ENCODE peak calls at places on chromosomes 13 and 19, in ten cellular contexts. P, W, H, G, B, E, T, Y, C and N are unnamed samples. For H3K27me3, the result is how much of the 10 kb centered on the place peaks cover.

GRCh38 chr13:76646946-76647345 is 239.3 kb downstream of the KCTD12 start:
- DNase-seq in P (no peak), W (no peak), H (no peak), G (peak), B (no peak), E (no peak), T (no peak), Y (no peak), C (no peak), N (no peak)

GRCh38 chr13:46210362-46211083 is 1.2 kb upstream of the LRRC63 start:
- DNase-seq in P (no peak), W (no peak), H (no peak), G (no peak), B (no peak), E (no peak), T (no peak), Y (no peak), C (no peak), N (no peak)

GRCh38 chr13:71754407-71754974 is 112.5 kb downstream of the DACH1 start:
- DNase-seq in P (no peak), W (no peak), H (no peak), G (no peak), B (no peak), E (no peak), T (no peak), Y (no peak), C (peak), N (no peak)

GRCh38 chr13:113029487-113030258 is 60.7 kb downstream of the MCF2L start:
- DNase-seq in P (no peak), W (no peak), H (no peak), G (no peak), B (peak), E (no peak), T (no peak), Y (no peak), C (no peak), N (no peak)

GRCh38 chr19:40184273-40184672 is 7.0 kb upstream of the MAP3K10 start:
- DNase-seq in P (no peak), W (no peak), H (no peak), G (no peak), B (no peak), E (no peak), T (no peak), Y (no peak), C (no peak), N (no peak)

GRCh38 chr19:39974377-39975155 is 3.6 kb downstream of the PSMC4 start:
- DNase-seq in P (no peak), W (no peak), H (no peak), G (no peak), B (no peak), E (no peak), T (no peak), Y (no peak), C (no peak), N (no peak)

GRCh38 chr19:531753-532571 is at the start of gene CDC34:
- DNase-seq in P (peak), W (no peak), H (no peak), G (no peak), B (no peak), E (no peak), T (no peak), Y (no peak), C (no peak), N (no peak)

GRCh38 chr13:107476068-107476467 is 739.3 kb downstream of the LIG4 start:
- DNase-seq in P (no peak), W (no peak), H (no peak), G (peak), B (no peak), E (no peak), T (no peak), Y (no peak), C (no peak), N (no peak)

GRCh38 chr13:42001580-42001979 is 40.7 kb upstream of the VWA8 start:
- DNase-seq in P (no peak), W (peak), H (peak), G (peak), B (no peak), E (no peak), T (peak), Y (no peak), C (no peak), N (no peak)

GRCh38 chr19:44924243-44924725 is 9.9 kb downstream of the APOC1 start:
- DNase-seq in P (no peak), W (no peak), H (no peak), G (no peak), B (no peak), E (no peak), T (no peak), Y (no peak), C (no peak), N (no peak)

GRCh38 chr13:95676100-95676774 is 702 bp upstream of the DNAJC3 start:
- DNase-seq in P (no peak), W (no peak), H (no peak), G (peak), B (no peak), E (peak), T (peak), Y (no peak), C (no peak), N (peak)

GRCh38 chr13:29800687-29801086 is 49.7 kb downstream of the UBL3 start:
- DNase-seq in P (no peak), W (no peak), H (no peak), G (no peak), B (no peak), E (no peak), T (no peak), Y (no peak), C (no peak), N (no peak)

GRCh38 chr19:19382118-19382517 is 23.4 kb upstream of the GATAD2A start:
- DNase-seq in P (no peak), W (no peak), H (no peak), G (no peak), B (no peak), E (peak), T (no peak), Y (no peak), C (no peak), N (no peak)

GRCh38 chr13:95588721-95589120 is 36.2 kb downstream of the CLDN10 start:
- DNase-seq in P (no peak), W (no peak), H (no peak), G (peak), B (no peak), E (no peak), T (no peak), Y (no peak), C (no peak), N (no peak)

GRCh38 chr19:34793562-34793961 is 20.5 kb upstream of the ZNF599 start:
- DNase-seq in P (no peak), W (no peak), H (no peak), G (no peak), B (no peak), E (no peak), T (no peak), Y (no peak), C (no peak), N (no peak)

GRCh38 chr13:101942535-101943157 is 459.2 kb downstream of the FGF14 start:
- DNase-seq in P (no peak), W (no peak), H (no peak), G (no peak), B (no peak), E (no peak), T (no peak), Y (no peak), C (no peak), N (no peak)

GRCh38 chr19:1161716-1162115 is 12.4 kb downstream of the SBNO2 start:
- DNase-seq in P (no peak), W (no peak), H (no peak), G (peak), B (no peak), E (no peak), T (peak), Y (no peak), C (peak), N (no peak)

GRCh38 chr13:72489751-72490150 is 237.7 kb downstream of the MZT1 start:
- DNase-seq in P (no peak), W (no peak), H (no peak), G (no peak), B (no peak), E (no peak), T (no peak), Y (no peak), C (no peak), N (no peak)

GRCh38 chr19:5128932-5129389 is 160.0 kb downstream of the KDM4B start:
- DNase-seq in P (no peak), W (no peak), H (no peak), G (no peak), B (no peak), E (no peak), T (no peak), Y (no peak), C (peak), N (no peak)

GRCh38 chr19:35084078-35084762 is 31.4 kb upstream of the FXYD3 start:
- DNase-seq in P (no peak), W (no peak), H (no peak), G (no peak), B (no peak), E (no peak), T (no peak), Y (no peak), C (no peak), N (no peak)

GRCh38 chr19:47750752-47751151 is 5.4 kb downstream of the NOP53 start:
- DNase-seq in P (no peak), W (no peak), H (no peak), G (no peak), B (no peak), E (no peak), T (no peak), Y (no peak), C (no peak), N (no peak)

GRCh38 chr13:46751811-46752635 is 44.9 kb downstream of the ESD start:
- DNase-seq in P (no peak), W (no peak), H (no peak), G (peak), B (no peak), E (peak), T (peak), Y (peak), C (no peak), N (no peak)

GRCh38 chr13:113474179-113474578 is 16.3 kb downstream of the DCUN1D2 start:
- DNase-seq in P (no peak), W (peak), H (no peak), G (peak), B (no peak), E (no peak), T (peak), Y (no peak), C (peak), N (no peak)

GRCh38 chr13:97116754-97117153 is 105.4 kb upstream of the MBNL2 start:
- DNase-seq in P (no peak), W (no peak), H (no peak), G (peak), B (peak), E (no peak), T (peak), Y (no peak), C (no peak), N (no peak)

GRCh38 chr13:42477588-42478190 is 96.3 kb upstream of the TNFSF11 start:
- DNase-seq in P (no peak), W (no peak), H (no peak), G (no peak), B (no peak), E (no peak), T (no peak), Y (peak), C (peak), N (no peak)

GRCh38 chr19:18942692-18943091 is 1.7 kb upstream of the HOMER3 start:
- DNase-seq in P (no peak), W (no peak), H (no peak), G (no peak), B (no peak), E (no peak), T (no peak), Y (no peak), C (no peak), N (no peak)

GRCh38 chr13:91216928-91217700 is 130.4 kb upstream of the MIR17HG start:
- DNase-seq in P (no peak), W (no peak), H (no peak), G (no peak), B (peak), E (no peak), T (no peak), Y (no peak), C (no peak), N (no peak)

GRCh38 chr13:28849441-28849840 is 29.3 kb downstream of the MTUS2 start:
- DNase-seq in P (no peak), W (no peak), H (no peak), G (no peak), B (no peak), E (no peak), T (no peak), Y (no peak), C (no peak), N (no peak)

GRCh38 chr19:37932985-37933953 is 26.3 kb downstream of the SIPA1L3 start:
- DNase-seq in P (no peak), W (no peak), H (peak), G (peak), B (no peak), E (no peak), T (peak), Y (no peak), C (no peak), N (no peak)

GRCh38 chr13:40787062-40787461 is 2.3 kb upstream of the SLC25A15 start:
- DNase-seq in P (no peak), W (no peak), H (peak), G (peak), B (no peak), E (no peak), T (no peak), Y (no peak), C (no peak), N (no peak)

GRCh38 chr13:45518525-45519235 is 53.9 kb downstream of the COG3 start:
- DNase-seq in P (no peak), W (no peak), H (peak), G (peak), B (no peak), E (no peak), T (no peak), Y (no peak), C (no peak), N (no peak)

DNA sequence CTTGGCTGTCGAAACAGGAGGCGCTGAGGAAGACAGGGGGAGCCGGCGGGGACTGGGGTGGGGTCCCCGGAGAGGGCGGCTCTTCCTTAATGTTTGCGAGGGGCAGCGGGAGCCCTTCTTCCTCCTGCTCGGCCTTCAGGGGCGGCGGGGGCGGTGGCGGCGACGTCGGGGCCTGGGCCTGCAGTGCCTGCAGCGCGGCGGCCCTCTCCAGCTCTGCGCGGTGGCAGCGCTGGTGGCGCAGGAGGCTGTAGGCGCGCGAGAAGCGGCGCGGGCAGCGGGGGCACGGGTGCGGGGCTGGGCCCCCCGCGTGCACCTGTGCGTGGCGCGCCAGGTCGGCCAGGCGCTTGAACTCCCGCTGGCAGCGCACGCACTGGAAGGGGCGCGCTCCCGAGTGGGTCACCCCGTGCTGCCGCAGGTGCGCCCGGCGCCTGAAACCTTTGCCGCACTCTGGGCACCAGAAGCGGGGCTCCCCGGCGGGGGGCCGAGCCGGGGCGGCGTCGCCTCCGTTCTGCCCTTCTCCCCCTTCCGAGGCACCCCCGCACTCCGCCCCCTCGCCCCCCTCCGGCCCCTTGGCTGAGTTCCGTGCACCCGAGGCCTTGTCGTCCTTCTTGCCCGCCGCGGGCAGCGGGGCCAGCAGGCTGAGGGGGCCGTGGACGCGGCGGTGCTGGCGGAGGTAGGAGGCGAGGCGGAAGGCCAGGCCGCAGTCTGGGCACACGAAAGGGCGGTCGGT is 2.5 kb downstream of the ZNF579 start:
- DNase-seq in P (no peak), W (no peak), H (no peak), G (no peak), B (no peak), E (no peak), T (no peak), Y (no peak), C (no peak), N (no peak)
- H3K4me3 ChIP-seq in P (no peak), W (no peak), H (no peak), G (no peak), B (no peak), E (no peak), T (no peak), Y (no peak), C (no peak), N (no peak)

DNA sequence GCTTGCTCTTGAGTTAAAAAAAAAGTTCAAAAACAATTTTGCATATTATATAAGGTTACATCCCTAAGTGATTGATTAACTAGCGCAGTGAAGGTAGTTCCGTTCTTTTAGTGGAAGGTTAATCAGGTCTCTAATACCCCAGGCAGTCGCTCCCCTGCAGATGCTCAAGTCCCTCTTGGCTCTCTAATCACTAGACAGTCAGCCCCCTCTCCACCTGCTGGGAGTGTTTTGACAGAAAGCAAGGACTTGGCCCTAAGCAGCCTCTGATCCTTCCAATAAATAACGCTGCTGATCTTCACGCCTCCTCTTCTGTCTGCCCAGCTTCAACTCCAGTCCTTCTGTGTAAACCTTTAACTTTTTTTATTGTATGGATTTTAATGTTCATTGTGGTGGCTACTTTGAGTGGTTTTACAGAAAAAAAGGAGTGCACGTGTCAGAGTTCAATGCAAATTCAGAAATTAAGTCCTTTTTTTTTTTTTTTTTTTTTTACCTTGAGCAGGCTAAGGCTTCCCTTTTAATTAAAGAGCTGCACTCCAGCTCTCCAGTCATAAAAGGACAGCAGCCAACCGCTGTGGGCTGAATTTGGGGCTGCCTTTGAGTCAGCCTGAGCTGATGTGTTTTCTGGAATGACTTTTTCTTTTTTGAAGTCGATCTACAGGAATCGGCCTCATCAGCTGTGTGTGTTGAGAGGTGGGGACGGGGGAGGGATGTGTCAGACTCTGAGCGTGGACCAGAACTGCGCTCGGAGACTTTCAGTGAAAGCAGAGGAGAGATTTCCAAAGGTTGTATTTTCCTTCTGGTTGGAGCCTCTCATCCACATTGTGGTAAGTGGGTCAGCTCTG is 33.8 kb upstream of the MYO16 start:
- DNase-seq in P (no peak), W (no peak), H (no peak), G (no peak), B (no peak), E (no peak), T (no peak), Y (peak), C (no peak), N (no peak)
- H3K27me3 ChIP-seq in P (under half), W (under half), H (under half), G (under half), B (under half), E (under half), T (under half), Y (under half), C (under half), N (under half)

GRCh38 chr19:10815007-10815531 is 20.9 kb downstream of the TMED1 start:
- DNase-seq in P (no peak), W (no peak), H (no peak), G (no peak), B (no peak), E (no peak), T (no peak), Y (no peak), C (no peak), N (no peak)

GRCh38 chr19:10811391-10812111 is 24.5 kb downstream of the TMED1 start:
- DNase-seq in P (no peak), W (no peak), H (no peak), G (no peak), B (no peak), E (no peak), T (no peak), Y (no peak), C (no peak), N (no peak)

GRCh38 chr19:10812196-10812595 is 23.8 kb downstream of the TMED1 start:
- DNase-seq in P (no peak), W (no peak), H (no peak), G (no peak), B (no peak), E (no peak), T (no peak), Y (no peak), C (no peak), N (no peak)

GRCh38 chr19:10815969-10816635 is 19.9 kb downstream of the TMED1 start:
- DNase-seq in P (no peak), W (no peak), H (no peak), G (peak), B (no peak), E (no peak), T (no peak), Y (no peak), C (no peak), N (no peak)

DNA sequence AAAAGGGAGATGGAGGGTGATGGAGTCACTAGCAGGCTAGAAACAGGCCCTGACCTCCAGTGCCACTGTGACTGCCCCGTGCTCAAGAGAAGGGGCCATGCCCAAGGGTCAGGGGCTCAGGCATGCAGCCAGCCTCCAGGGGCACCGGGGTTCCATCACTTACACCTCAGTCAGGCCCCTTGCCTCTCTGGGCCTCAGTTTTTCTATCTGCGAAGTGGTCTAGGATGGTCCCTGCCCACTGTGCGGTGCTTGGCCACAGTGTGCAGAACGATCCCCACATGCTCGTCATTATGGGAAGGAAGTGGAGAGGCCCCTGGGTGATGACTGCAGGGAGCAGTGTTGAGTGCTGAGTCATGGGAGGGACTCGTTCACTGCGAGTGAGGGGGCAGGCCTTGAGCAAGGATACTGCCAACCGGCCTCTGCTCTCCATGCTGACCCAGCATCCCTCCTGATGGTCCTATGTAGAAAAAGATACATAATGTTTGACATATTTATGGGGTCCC is 23.1 kb downstream of the TMED1 start:
- DNase-seq in P (no peak), W (peak), H (peak), G (peak), B (no peak), E (peak), T (peak), Y (no peak), C (peak), N (no peak)
- H3K4me3 ChIP-seq in P (no peak), W (no peak), H (peak), G (no peak), B (no peak), E (no peak), T (no peak), Y (no peak), C (no peak), N (no peak)

DNA sequence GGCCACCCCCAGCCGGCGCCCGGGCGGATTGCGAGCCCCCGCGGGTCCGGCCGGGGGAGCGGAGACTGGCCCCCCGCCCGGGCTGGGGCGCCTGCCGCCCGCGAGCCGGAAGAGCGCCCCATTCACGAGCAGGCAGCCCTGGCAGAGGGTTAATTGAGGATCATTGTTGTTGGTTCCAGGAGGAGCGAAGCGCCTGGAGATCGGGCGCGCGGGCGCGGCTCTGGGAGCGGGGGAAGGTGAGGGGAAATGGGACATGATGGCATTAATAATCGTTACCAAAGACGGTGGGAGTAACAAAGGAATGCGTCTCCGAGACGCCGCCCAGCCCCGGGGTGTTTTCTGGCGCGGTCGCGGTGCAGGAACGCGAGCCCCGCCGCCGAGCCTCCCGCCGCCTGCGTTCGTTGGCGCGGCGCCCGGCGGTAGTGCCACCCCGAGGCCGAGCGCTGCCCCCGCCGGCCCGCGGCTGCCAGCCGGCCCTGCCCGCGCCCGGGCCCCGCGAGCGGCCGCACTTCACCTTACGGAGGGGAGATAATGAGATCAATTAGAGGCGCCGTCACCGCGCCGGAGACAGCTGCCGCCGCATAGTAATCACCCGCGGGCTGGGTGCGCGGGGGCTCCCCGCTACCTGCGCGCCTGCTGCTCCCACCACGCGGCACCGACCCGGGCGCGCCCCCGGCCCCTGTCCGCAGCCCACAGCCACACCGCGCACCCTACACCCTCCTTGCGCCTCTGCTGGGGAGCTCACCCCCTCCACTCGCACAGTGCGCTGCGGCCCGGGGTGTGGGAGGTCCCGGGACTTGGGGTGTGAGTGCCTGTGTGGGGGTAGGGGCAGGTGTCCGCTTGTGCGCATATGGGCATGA is 2.8 kb downstream of the ZNF536 start:
- DNase-seq in P (no peak), W (no peak), H (no peak), G (no peak), B (no peak), E (no peak), T (no peak), Y (no peak), C (no peak), N (no peak)
- H3K27me3 ChIP-seq in P (under half), W (under half), H (under half), G (under half), B (under half), E (under half), T (under half), Y (under half), C (under half), N (under half)